ENCODE peak calls at places on chromosomes 5 and 9, in five cellular contexts. D, S, E, V and L are unnamed samples.

GRCh38 chr5:147746986-147747385 is 35.5 kb downstream of the JAKMIP2 start:
- DNase-seq in E (peak; percentile 51), D (no peak), S (no peak), V (no peak), L (no peak)

GRCh38 chr5:60243713-60244112 is 350.2 kb upstream of the PDE4D start:
- DNase-seq in E (no peak), D (no peak), V (no peak), S (no peak), L (no peak)

GRCh38 chr5:118794281-118794680 is 194.1 kb downstream of the DTWD2 start:
- DNase-seq in E (no peak), S (no peak), D (no peak), V (no peak), L (no peak)

GRCh38 chr5:37495210-37495609 is 116.1 kb downstream of the WDR70 start:
- DNase-seq in V (no peak), E (peak; percentile 65), D (no peak), S (no peak), L (no peak)

GRCh38 chr9:86413966-86414880 is 60.0 kb upstream of the TUT7 start:
- DNase-seq in E (peak; percentile 12), V (no peak), S (no peak), D (no peak), L (no peak)

GRCh38 chr9:120892748-120893584 is 16.0 kb upstream of the PHF19 start:
- DNase-seq in D (no peak), V (no peak), E (peak; percentile 89), S (no peak), L (no peak)

GRCh38 chr9:107749787-107750444 is 260.3 kb upstream of the KLF4 start:
- DNase-seq in V (peak; percentile 96), E (peak; percentile 93), D (peak; percentile 98), S (peak; percentile 96), L (peak; percentile 93)

GRCh38 chr9:25936031-25936430 is 257.8 kb upstream of the TUSC1 start:
- DNase-seq in E (no peak), D (no peak), S (no peak), V (no peak), L (no peak)

GRCh38 chr5:174293006-174293405 is 247.5 kb downstream of the NSG2 start:
- DNase-seq in V (no peak), S (no peak), E (no peak), D (no peak), L (no peak)

GRCh38 chr9:135179976-135180375 is 92.5 kb downstream of the OLFM1 start:
- DNase-seq in D (no peak), S (no peak), V (no peak), E (no peak), L (no peak)

GRCh38 chr9:32251539-32251938 is 132.9 kb upstream of the ACO1 start:
- DNase-seq in S (no peak), D (peak; percentile 75), E (peak; percentile 4), V (no peak), L (no peak)

GRCh38 chr5:2207966-2208544 is 325.3 kb upstream of the IRX4 start:
- DNase-seq in D (peak; percentile 46), V (no peak), E (no peak), S (no peak), L (no peak)

GRCh38 chr5:142798099-142798768 is 28.1 kb downstream of the ARHGAP26 start:
- DNase-seq in E (no peak), D (peak; percentile 47), S (no peak), V (no peak), L (no peak)
- H3K4me1 ChIP-seq in E (no peaks in the 10 kb centered on the region), D (peaks cover 43% of the 10 kb centered on the region), S (peaks cover 3% of the 10 kb centered on the region), V (peaks cover 3% of the 10 kb centered on the region), L (peaks cover 6% of the 10 kb centered on the region)

GRCh38 chr9:110077926-110078325 is 130.0 kb downstream of the C9orf152 start:
- DNase-seq in S (no peak), D (no peak), V (no peak), E (no peak), L (no peak)

GRCh38 chr9:110073356-110073666 is 134.6 kb downstream of the C9orf152 start:
- DNase-seq in D (no peak), V (no peak), S (no peak), E (no peak), L (no peak)

GRCh38 chr9:110078626-110079025 is 129.3 kb downstream of the C9orf152 start:
- DNase-seq in E (no peak), S (no peak), D (no peak), V (no peak), L (no peak)

GRCh38 chr9:110081395-110081794 is 126.6 kb downstream of the C9orf152 start:
- DNase-seq in V (no peak), D (peak; percentile 2), S (no peak), E (peak; percentile 75), L (no peak)

GRCh38 chr9:110076894-110077725 is 130.8 kb downstream of the C9orf152 start:
- DNase-seq in V (no peak), D (no peak), S (no peak), E (peak; percentile 92), L (no peak)
- H3K4me1 ChIP-seq in V (peaks cover 7% of the 10 kb centered on the region), D (peaks cover 8% of the 10 kb centered on the region), S (peaks cover 41% of the 10 kb centered on the region), E (peaks cover 30% of the 10 kb centered on the region), L (peaks cover 41% of the 10 kb centered on the region)

DNA sequence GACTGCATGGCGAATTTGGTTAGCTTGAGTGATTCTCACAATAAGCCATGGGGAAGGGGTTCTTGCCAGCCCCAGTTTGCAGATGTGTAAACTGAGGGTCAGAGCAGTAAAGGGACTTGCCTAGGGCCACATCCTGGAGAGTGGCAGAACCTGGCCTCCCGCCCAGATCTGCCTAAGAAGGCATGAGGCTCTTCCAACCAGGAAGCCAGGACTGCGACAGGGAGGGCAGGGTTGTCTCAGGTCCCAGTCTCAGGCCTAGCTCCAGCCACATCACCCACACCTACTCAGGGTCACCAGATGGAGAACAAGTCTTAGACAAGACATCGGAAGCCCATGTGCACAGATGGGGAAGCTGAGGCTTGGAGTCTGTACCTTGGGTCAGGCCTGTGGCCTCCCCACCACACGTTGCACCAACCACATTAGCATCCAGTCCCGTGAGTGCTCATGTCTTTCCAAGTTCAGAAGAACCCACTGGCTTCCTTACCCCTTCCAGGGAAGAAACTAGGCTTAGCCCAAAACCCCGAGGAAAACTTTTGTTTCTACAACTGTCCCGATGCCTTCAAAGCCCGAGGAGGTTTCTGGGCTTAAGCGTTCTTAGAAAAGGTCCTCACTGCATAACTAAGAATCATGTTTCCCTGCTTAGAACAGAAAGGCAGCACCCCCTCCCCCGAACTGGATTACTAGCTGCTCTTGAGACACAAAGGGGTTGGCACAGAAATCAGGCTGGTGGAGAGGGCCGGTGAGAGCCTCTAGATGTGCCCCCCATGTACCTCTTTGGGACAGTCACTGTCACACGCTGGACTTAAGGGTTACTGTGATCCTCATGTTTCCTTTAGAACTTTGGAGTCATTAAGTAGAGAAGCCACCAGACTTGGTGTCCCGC is 2.3 kb downstream of the FAM78A start:
- DNase-seq in E (no peak), S (no peak), V (no peak), D (no peak), L (peak; percentile 82)
- H3K4me1 ChIP-seq in E (no peaks in the 10 kb centered on the region), S (peaks cover 19% of the 10 kb centered on the region), V (peaks cover 7% of the 10 kb centered on the region), D (peaks cover 7% of the 10 kb centered on the region), L (peaks cover 70% of the 10 kb centered on the region)

DNA sequence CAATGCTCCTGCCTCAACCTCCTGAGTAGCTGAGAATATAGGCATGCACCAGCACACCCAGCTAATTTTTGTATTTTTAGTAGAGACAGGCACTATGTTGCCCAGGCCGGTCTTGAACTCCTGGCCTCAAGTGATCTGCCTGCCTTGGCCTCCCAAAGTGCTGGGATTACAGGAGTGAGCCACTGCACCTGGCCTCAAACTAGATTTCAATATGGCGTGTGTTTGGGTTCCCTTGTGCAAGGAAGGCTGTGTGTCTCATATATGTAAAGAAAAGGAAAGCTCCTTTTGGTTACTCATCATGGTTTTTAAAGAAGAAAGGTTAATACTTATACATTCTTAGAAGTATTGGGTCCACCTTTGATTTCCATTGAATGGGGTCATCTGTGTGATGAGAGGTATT is 70.7 kb downstream of the ANKRD33B start:
- DNase-seq in D (no peak), V (no peak), E (no peak), S (no peak), L (no peak)
- H3K4me1 ChIP-seq in D (no peaks in the 10 kb centered on the region), V (no peaks in the 10 kb centered on the region), E (peaks cover 28% of the 10 kb centered on the region), S (peaks cover 15% of the 10 kb centered on the region), L (no peaks in the 10 kb centered on the region)

DNA sequence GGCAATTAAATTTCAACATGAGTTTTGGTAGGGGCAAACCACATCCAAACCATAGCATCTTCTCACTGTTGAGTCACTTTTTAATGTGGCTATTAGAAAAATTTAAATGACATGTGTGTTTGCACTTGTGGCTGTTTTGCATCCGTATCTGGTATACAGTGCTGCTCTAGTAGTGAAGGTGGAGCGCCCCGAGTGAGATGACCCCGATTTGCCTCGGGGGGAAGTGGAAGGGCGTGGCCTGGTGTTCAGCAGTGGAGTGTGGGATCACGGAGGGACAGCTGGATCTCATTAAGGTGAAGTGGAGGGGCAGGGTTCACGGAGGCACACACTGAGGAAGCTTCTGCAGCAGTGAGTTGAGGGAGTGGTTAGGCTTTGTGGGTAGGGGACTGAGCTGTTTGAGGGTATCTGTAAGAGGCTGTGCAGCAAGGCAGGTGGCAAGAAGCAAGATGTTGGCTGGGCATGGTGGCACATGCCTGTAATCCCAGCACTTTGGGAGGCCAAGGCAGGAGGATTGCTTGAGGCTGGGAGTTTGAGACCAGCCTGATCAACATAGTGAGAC is 6.2 kb upstream of the GMCL2 start:
- DNase-seq in D (no peak), S (no peak), E (no peak), V (no peak), L (no peak)
- H3K4me1 ChIP-seq in D (no peaks in the 10 kb centered on the region), S (peaks cover 4% of the 10 kb centered on the region), E (no peaks in the 10 kb centered on the region), V (no peaks in the 10 kb centered on the region), L (no peaks in the 10 kb centered on the region)

GRCh38 chr9:36431078-36431477 is 31.0 kb upstream of the RNF38 start:
- DNase-seq in S (no peak), V (no peak), D (no peak), E (no peak), L (no peak)

GRCh38 chr9:36423196-36423595 is 23.1 kb upstream of the RNF38 start:
- DNase-seq in V (no peak), E (no peak), D (no peak), S (no peak), L (no peak)

GRCh38 chr9:36424289-36425055 is 24.4 kb upstream of the RNF38 start:
- DNase-seq in E (no peak), V (no peak), S (no peak), D (no peak), L (no peak)

GRCh38 chr9:36426945-36427344 is 26.9 kb upstream of the RNF38 start:
- DNase-seq in V (no peak), E (no peak), D (no peak), S (no peak), L (no peak)

DNA sequence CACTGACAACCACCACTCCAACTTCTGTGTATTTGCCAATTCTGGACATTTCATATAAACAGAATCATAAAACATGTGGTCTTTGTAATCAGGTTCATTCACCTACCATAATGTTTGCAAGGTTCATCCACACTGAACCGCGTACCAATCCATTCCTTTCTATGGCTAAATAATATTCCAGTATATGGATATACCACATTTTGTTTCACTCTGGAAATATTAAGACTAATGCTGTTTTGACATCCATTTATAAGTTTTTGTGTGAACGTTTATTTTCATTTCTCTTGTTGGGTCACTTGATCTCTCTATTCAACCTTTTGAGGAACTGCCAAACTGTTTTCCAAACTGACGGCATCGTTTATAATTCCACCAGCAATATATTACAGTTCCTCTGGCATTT is 26.3 kb upstream of the RNF38 start:
- DNase-seq in S (no peak), V (no peak), D (no peak), E (no peak), L (no peak)
- H3K4me1 ChIP-seq in S (no peaks in the 10 kb centered on the region), V (no peaks in the 10 kb centered on the region), D (peaks cover 6% of the 10 kb centered on the region), E (no peaks in the 10 kb centered on the region), L (no peaks in the 10 kb centered on the region)

GRCh38 chr5:154729613-154730012 is 25.6 kb upstream of the LARP1 start:
- DNase-seq in D (no peak), S (no peak), V (no peak), E (no peak), L (no peak)
- H3K4me1 ChIP-seq in D (no peaks in the 10 kb centered on the region), S (no peaks in the 10 kb centered on the region), V (no peaks in the 10 kb centered on the region), E (no peaks in the 10 kb centered on the region), L (peaks cover 5% of the 10 kb centered on the region)